ENCODE peak calls at places on chromosomes 5 and 9, in eight cellular contexts. G is stimulated activated CD4-positive, alpha-beta T cell treated with anti-CD3 and anti-CD28 coated beads, Interleukin-12 subunit alpha, Interleukin-12 subunit beta, amount 100 ng/mL, for 4 hours; K is T-helper 9 cell; X is right atrium auricular region; O is thoracic aorta; Q is NCI-H1092 treated with DMSO at 0.1 percent for 48 hours; I is non-pigmented ciliary epithelial cell; M is sigmoid colon. L is an unnamed sample.

GRCh38 chr5:138569759-138570158 is 5.4 kb downstream of the HSPA9 start:
- DNase-seq in G (no peak), X (no peak), M (no peak), I (no peak), Q (no peak), K (no peak), O (no peak), L (no peak)

GRCh38 chr5:136004436-136004835 is 24.4 kb upstream of the TGFBI start:
- DNase-seq in X (no peak), M (no peak), K (no peak), I (no peak), Q (no peak), G (no peak), O (no peak), L (no peak)

GRCh38 chr5:1507961-1508678 is 15.6 kb downstream of the LPCAT1 start:
- DNase-seq in M (peak), G (no peak), X (no peak), Q (no peak), K (no peak), O (no peak), I (no peak), L (no peak)

GRCh38 chr9:2017459-2018161 is 2.5 kb downstream of the SMARCA2 start:
- DNase-seq in K (peak), I (no peak), M (peak), O (peak), X (peak), Q (no peak), G (peak), L (peak)

GRCh38 chr5:115509547-115509946 is 35.0 kb downstream of the FEM1C start:
- DNase-seq in Q (no peak), M (no peak), O (no peak), I (no peak), X (no peak), K (no peak), G (no peak), L (no peak)

GRCh38 chr5:108461628-108462367 is 79.9 kb upstream of the FBXL17 start:
- DNase-seq in K (no peak), M (no peak), I (peak), X (no peak), Q (no peak), G (no peak), O (no peak), L (no peak)

GRCh38 chr5:174617910-174618309 is 106.5 kb upstream of the MSX2 start:
- DNase-seq in G (no peak), M (no peak), Q (no peak), O (no peak), X (no peak), I (no peak), K (no peak), L (no peak)

GRCh38 chr9:109972026-109973005 is 192.3 kb downstream of the PALM2AKAP2 start:
- DNase-seq in X (no peak), M (no peak), G (no peak), K (no peak), Q (no peak), I (no peak), O (no peak), L (no peak)

GRCh38 chr5:1523480-1523792 is 324 bp downstream of the LPCAT1 start:
- DNase-seq in I (no peak), Q (peak), M (no peak), K (no peak), O (no peak), X (no peak), G (no peak), L (no peak)

GRCh38 chr5:158943057-158943456 is 156.7 kb downstream of the EBF1 start:
- DNase-seq in M (no peak), K (no peak), O (no peak), X (no peak), Q (no peak), I (peak), G (no peak), L (no peak)

GRCh38 chr9:29906065-29906464 is 2332.8 kb upstream of the C9orf72 start:
- DNase-seq in Q (no peak), X (no peak), I (no peak), M (no peak), K (no peak), G (no peak), O (no peak), L (no peak)

GRCh38 chr9:37999501-38000189 is 69.4 kb downstream of the SHB start:
- DNase-seq in M (no peak), O (no peak), G (no peak), Q (peak), I (no peak), K (no peak), X (no peak), L (peak)

GRCh38 chr9:16828335-16829281 is 41.9 kb downstream of the BNC2 start:
- DNase-seq in Q (no peak), M (peak), K (no peak), X (no peak), I (no peak), G (no peak), O (no peak), L (no peak)

GRCh38 chr5:140857177-140857986 is 1.7 kb downstream of the PCDHA10 start:
- DNase-seq in M (no peak), I (no peak), Q (no peak), O (no peak), G (no peak), K (no peak), X (no peak), L (no peak)

GRCh38 chr5:43702815-43703214 is 99.8 kb downstream of the NNT start:
- DNase-seq in M (no peak), G (no peak), X (no peak), Q (peak), O (no peak), K (no peak), I (peak), L (no peak)

GRCh38 chr5:127518319-127518621 is 830 bp downstream of the PRRC1 start:
- DNase-seq in X (no peak), M (no peak), I (no peak), Q (no peak), G (no peak), K (no peak), O (no peak), L (no peak)

GRCh38 chr5:132760043-132760420 is 12.8 kb downstream of the CCNI2 start:
- DNase-seq in M (no peak), G (no peak), X (peak), O (no peak), K (no peak), Q (no peak), I (no peak), L (no peak)

GRCh38 chr9:2502760-2503159 is 118.8 kb upstream of the VLDLR start:
- DNase-seq in X (no peak), K (no peak), I (no peak), M (no peak), G (no peak), Q (no peak), O (no peak), L (no peak)

GRCh38 chr9:30925635-30926034 is 1458.8 kb upstream of the ACO1 start:
- DNase-seq in I (no peak), O (no peak), Q (no peak), G (no peak), X (no peak), M (no peak), K (no peak), L (no peak)

GRCh38 chr9:114653556-114654159 is 3.9 kb downstream of the TEX53 start:
- DNase-seq in O (peak), M (peak), I (no peak), Q (peak), G (peak), X (peak), K (peak), L (peak)

GRCh38 chr5:62460578-62460983 is 48.0 kb downstream of the IPO11 start:
- DNase-seq in K (no peak), M (no peak), X (no peak), O (no peak), G (no peak), I (no peak), Q (no peak), L (no peak)

GRCh38 chr5:78287833-78288232 is 6.7 kb downstream of the AP3B1 start:
- DNase-seq in M (no peak), X (no peak), I (peak), Q (no peak), G (no peak), O (no peak), K (no peak), L (no peak)

GRCh38 chr9:122821278-122821952 is 7.0 kb downstream of the PDCL start:
- DNase-seq in Q (no peak), K (no peak), X (peak), O (no peak), G (no peak), I (no peak), M (peak), L (no peak)

GRCh38 chr5:10478436-10478835 is 36.8 kb downstream of the ROPN1L start:
- DNase-seq in K (no peak), I (no peak), G (no peak), X (no peak), O (no peak), Q (no peak), M (no peak), L (no peak)

GRCh38 chr5:83337453-83338035 is 134.0 kb upstream of the VCAN start:
- DNase-seq in Q (no peak), G (no peak), M (no peak), I (no peak), X (no peak), K (no peak), O (no peak), L (no peak)

GRCh38 chr9:135485832-135486231 is 6.2 kb downstream of the PPP1R26 start:
- DNase-seq in I (no peak), M (no peak), Q (no peak), K (no peak), X (no peak), O (no peak), G (no peak), L (no peak)

GRCh38 chr5:88671808-88672499 is 211.0 kb downstream of the MEF2C start:
- DNase-seq in M (no peak), K (no peak), O (no peak), Q (no peak), I (no peak), X (no peak), G (no peak), L (no peak)

GRCh38 chr9:71681708-71682268 is 86.5 kb downstream of the CEMIP2 start:
- DNase-seq in X (no peak), K (no peak), Q (no peak), M (no peak), I (peak), O (no peak), G (no peak), L (no peak)

GRCh38 chr9:124054671-124055212 is 43.2 kb downstream of the LHX2 start:
- DNase-seq in Q (no peak), X (no peak), G (no peak), K (no peak), O (no peak), I (peak), M (no peak), L (no peak)

GRCh38 chr9:22210262-22210661 is 201.2 kb upstream of the CDKN2B start:
- DNase-seq in X (no peak), M (no peak), Q (no peak), O (no peak), I (no peak), G (no peak), K (no peak), L (no peak)

L was measured in nucleus accumbens.